ENCODE peak calls at places on chromosomes 5 and 9, in seven cellular contexts. J is Caco-2; H is CD8-positive, alpha-beta T cell; E is mucosa of descending colon; F is uterus; D is choroid plexus epithelial cell; V is transverse colon. X is an unnamed sample.

GRCh38 chr9:124340219-124341069 is 74.8 kb downstream of the PSMB7 start:
- DNase-seq in J (no peak), F (no peak), D (no peak), V (no peak), E (peak), H (no peak), X (no peak)

GRCh38 chr5:113112435-113112834 is 135.8 kb downstream of the DCP2 start:
- DNase-seq in H (no peak), D (peak), J (no peak), F (no peak), E (no peak), V (no peak), X (no peak)

GRCh38 chr9:98146101-98146991 is 27.3 kb upstream of the TRIM14 start:
- DNase-seq in D (peak), H (no peak), F (no peak), E (peak), J (peak), V (peak), X (peak)

GRCh38 chr5:159210306-159210722 is 961 bp upstream of the RNF145 start:
- DNase-seq in F (no peak), D (peak), E (no peak), V (peak), H (no peak), J (no peak), X (no peak)

GRCh38 chr9:74846771-74847170 is 41.0 kb downstream of the TRPM6 start:
- DNase-seq in D (no peak), F (no peak), E (no peak), J (no peak), H (no peak), V (no peak), X (no peak)

GRCh38 chr9:133763272-133764183 is 25.4 kb upstream of the SARDH start:
- DNase-seq in D (peak), E (peak), V (no peak), H (no peak), J (no peak), F (peak), X (no peak)

GRCh38 chr5:10460252-10460906 is 18.7 kb downstream of the ROPN1L start:
- DNase-seq in V (peak), D (no peak), E (peak), F (no peak), J (no peak), H (no peak), X (peak)

GRCh38 chr5:84831701-84832100 is 447.0 kb upstream of the EDIL3 start:
- DNase-seq in J (no peak), F (no peak), D (no peak), H (no peak), V (no peak), E (no peak), X (no peak)

GRCh38 chr5:146111409-146111808 is 6.0 kb upstream of the PLAC8L1 start:
- DNase-seq in E (no peak), F (no peak), V (no peak), J (no peak), H (no peak), D (no peak), X (no peak)

GRCh38 chr5:144142826-144143167 is 27.7 kb downstream of the YIPF5 start:
- DNase-seq in H (no peak), V (no peak), E (no peak), D (no peak), F (no peak), J (no peak), X (no peak)

GRCh38 chr9:118967901-118968300 is 401.3 kb downstream of the BRINP1 start:
- DNase-seq in D (no peak), F (no peak), H (no peak), J (no peak), E (no peak), V (no peak), X (no peak)

GRCh38 chr9:98500337-98500919 is 208.3 kb downstream of the GABBR2 start:
- DNase-seq in V (no peak), D (no peak), F (no peak), J (no peak), H (no peak), E (no peak), X (no peak)

GRCh38 chr5:135048286-135048685 is 14.3 kb upstream of the PITX1 start:
- DNase-seq in H (no peak), E (no peak), V (no peak), J (no peak), F (no peak), D (no peak), X (no peak)

GRCh38 chr9:101275671-101276250 is 109.0 kb downstream of the BAAT start:
- DNase-seq in D (no peak), J (no peak), V (no peak), H (no peak), E (no peak), F (no peak), X (no peak)

GRCh38 chr5:31948006-31948405 is 226.1 kb downstream of the GOLPH3 start:
- DNase-seq in F (no peak), H (no peak), V (no peak), J (no peak), D (no peak), E (no peak), X (no peak)

GRCh38 chr9:120857481-120857880 is 14.8 kb upstream of the PSMD5 start:
- DNase-seq in H (no peak), V (no peak), J (no peak), D (no peak), F (no peak), E (no peak), X (no peak)

GRCh38 chr9:120855827-120856636 is 13.3 kb upstream of the PSMD5 start:
- DNase-seq in V (no peak), H (no peak), D (no peak), J (no peak), E (no peak), F (no peak), X (no peak)

GRCh38 chr9:120859361-120859760 is 16.6 kb upstream of the PSMD5 start:
- DNase-seq in E (no peak), H (no peak), D (no peak), F (no peak), J (no peak), V (no peak), X (no peak)

GRCh38 chr9:120856700-120857099 is 14.0 kb upstream of the PSMD5 start:
- DNase-seq in D (no peak), H (no peak), V (peak), J (no peak), F (no peak), E (peak), X (peak)

GRCh38 chr9:120857902-120858301 is 15.2 kb upstream of the PSMD5 start:
- DNase-seq in E (no peak), J (no peak), D (no peak), V (no peak), H (no peak), F (no peak), X (no peak)
- TF ChIP-seq CTCF in E (no peak), J (no peak), D (no peak), V (no peak), H (no peak), F (no peak), X (no peak)

GRCh38 chr9:35516481-35516880 is 26.6 kb downstream of the RUSC2 start:
- DNase-seq in V (no peak), H (no peak), E (no peak), F (no peak), D (peak), J (no peak), X (no peak)
- H3K4me3 ChIP-seq in V (no peak), H (no peak), E (no peak), F (no peak), D (no peak), J (no peak), X (no peak)

DNA sequence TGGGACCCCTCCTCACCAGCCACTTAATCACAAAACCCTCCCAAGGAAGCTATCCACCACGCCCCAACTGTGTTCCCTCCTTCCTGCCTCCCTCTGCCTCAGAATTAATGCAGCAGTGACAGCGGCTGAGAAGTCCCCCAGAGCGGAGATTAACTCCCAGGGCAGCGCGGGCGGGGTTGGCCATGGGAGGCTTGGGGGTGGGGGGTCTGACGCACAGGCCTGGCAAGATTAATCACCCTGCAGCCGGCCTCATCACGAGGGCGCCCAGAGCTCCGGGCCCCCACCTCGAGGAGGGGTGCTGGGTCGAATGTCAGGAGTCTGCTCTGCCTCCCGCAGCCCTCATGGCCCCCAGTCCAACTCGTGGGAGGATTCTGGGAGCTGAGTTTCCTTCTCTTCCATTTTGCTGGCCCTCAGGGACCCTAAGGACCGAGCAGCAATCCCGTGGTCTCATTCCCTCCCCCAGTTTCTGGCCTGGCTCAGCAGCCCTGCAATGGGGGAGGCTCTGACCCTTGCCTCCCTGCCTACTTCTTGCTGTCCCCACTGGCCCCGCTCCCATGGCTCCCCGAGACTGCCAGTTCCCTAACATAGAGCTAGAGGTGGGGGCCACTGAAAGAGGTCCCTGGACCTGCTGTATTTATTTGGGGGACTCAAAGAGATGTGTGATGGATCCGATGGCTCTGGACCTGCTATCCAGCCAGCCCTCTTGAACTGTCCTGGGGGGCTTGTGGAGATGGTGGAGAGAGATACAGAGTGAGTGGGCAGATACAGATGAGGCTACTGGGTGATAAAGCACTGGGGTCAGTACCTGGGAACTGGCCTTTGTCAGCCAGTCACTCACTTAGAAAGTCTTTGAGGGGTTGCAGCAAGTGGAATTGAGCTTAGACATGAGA is 42.5 kb downstream of the CXXC5 start:
- DNase-seq in E (no peak), H (no peak), J (no peak), V (no peak), F (peak), D (peak), X (no peak)
- TF ChIP-seq CTCF in E (no peak), H (peak), J (no peak), V (no peak), F (no peak), D (no peak), X (no peak)

GRCh38 chr9:68705636-68706578 is 867 bp downstream of the PIP5K1B start:
- DNase-seq in E (peak), H (no peak), J (no peak), V (peak), F (no peak), D (peak), X (peak)

GRCh38 chr9:68702493-68702892 is 2.5 kb upstream of the PIP5K1B start:
- DNase-seq in V (no peak), E (no peak), D (no peak), J (no peak), H (no peak), F (no peak), X (no peak)

GRCh38 chr9:68703672-68704071 is 1.4 kb upstream of the PIP5K1B start:
- DNase-seq in J (no peak), F (no peak), D (no peak), V (no peak), H (no peak), E (no peak), X (no peak)

GRCh38 chr9:68704804-68705635 is at the start of gene PIP5K1B:
- DNase-seq in J (peak), D (peak), H (peak), E (peak), V (peak), F (peak), X (peak)

DNA sequence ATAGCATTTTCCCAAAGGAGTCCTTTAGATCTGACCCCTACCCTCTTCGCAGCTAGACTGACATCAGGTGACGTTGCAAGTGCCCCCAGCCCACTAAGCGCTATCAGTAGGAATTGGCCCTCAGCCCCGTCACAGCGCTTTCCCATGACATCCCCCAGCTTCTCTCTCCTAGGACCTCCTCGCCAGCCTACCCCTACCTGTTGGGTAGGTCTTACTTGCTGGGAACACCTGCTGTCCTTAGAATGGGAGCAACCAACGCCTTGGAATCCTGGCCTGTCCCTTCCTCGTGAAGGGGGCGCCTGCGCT is 589 bp upstream of the PIP5K1B start:
- DNase-seq in V (no peak), H (no peak), D (no peak), J (no peak), F (no peak), E (no peak), X (no peak)
- H3K4me3 ChIP-seq in V (peak), H (no peak), D (no peak), J (peak), F (peak), E (peak), X (peak)

DNA sequence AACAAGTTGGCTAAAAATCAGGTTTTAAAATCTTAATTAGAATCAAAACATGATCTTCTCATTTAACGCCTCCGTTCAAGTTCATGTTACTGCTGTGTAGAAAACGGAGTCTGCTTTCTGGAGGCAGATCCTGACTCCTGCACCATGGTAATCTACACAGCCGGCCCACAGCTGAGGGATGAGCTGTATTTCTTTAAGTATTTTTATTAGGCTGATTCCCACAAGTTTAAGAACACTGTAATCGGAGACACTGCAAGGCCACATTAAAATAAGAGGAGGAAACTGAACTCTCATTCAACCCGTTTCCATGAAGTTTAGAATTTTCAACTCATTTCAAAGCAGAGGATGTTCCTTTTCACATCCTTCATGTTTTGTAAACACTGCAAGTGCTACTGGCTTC is 372.3 kb downstream of the NFIB start:
- DNase-seq in F (no peak), E (no peak), J (no peak), D (peak), H (no peak), V (no peak), X (no peak)
- TF ChIP-seq CTCF in F (no peak), E (no peak), J (no peak), D (no peak), H (no peak), V (no peak), X (no peak)

GRCh38 chr5:42924226-42924625 is 112.5 kb upstream of the SELENOP start:
- DNase-seq in D (no peak), E (no peak), J (no peak), F (no peak), H (no peak), V (no peak), X (no peak)
- H3K4me3 ChIP-seq in D (no peak), E (no peak), J (no peak), F (no peak), H (no peak), V (no peak), X (no peak)

DNA sequence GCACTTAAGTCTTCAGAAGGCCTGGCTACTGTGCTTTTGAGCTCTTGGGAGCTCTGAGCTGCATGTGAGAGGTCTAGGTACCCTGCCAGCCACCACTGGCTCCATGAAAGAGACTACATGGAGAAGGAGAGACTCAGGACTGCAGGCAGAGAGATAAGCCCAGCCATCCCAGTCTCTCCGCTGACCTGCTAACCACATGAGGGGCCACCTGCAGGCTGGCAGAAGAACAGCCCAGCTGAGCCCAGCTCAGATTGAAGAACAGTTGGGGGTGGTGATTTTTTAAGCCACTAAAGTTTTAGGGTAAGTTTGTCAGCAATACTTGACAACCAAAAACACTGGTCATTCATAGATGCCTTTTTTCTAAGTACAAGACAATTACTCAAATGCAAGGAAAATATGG is 205.0 kb upstream of the PRDM9 start:
- DNase-seq in H (no peak), V (no peak), D (no peak), E (no peak), F (no peak), J (no peak), X (no peak)
- TF ChIP-seq CTCF in H (no peak), V (no peak), D (no peak), E (no peak), F (no peak), J (no peak), X (no peak)

GRCh38 chr9:69818946-69819345 is 1.7 kb upstream of the CFAP95 start:
- DNase-seq in E (no peak), H (no peak), V (no peak), J (no peak), F (no peak), D (no peak), X (no peak)
- H3K4me3 ChIP-seq in E (no peak), H (no peak), V (no peak), J (no peak), F (no peak), D (no peak), X (no peak)

GRCh38 chr5:128632264-128632663 is 94.2 kb upstream of the FBN2 start:
- DNase-seq in J (no peak), H (no peak), F (no peak), D (peak), E (no peak), V (no peak), X (no peak)

GRCh38 chr5:128630078-128630575 is 92.1 kb upstream of the FBN2 start:
- DNase-seq in F (no peak), V (no peak), J (no peak), E (no peak), D (no peak), H (no peak), X (no peak)

GRCh38 chr5:128635379-128635778 is 97.3 kb upstream of the FBN2 start:
- DNase-seq in D (no peak), J (no peak), V (no peak), F (no peak), E (no peak), H (no peak), X (no peak)

GRCh38 chr5:128629162-128629561 is 91.1 kb upstream of the FBN2 start:
- DNase-seq in H (no peak), V (no peak), J (no peak), F (no peak), E (no peak), D (no peak), X (no peak)

GRCh38 chr5:128631771-128632170 is 93.7 kb upstream of the FBN2 start:
- DNase-seq in H (no peak), J (no peak), F (no peak), D (no peak), E (no peak), V (no peak), X (no peak)
- TF ChIP-seq CTCF in H (no peak), J (no peak), F (no peak), D (no peak), E (no peak), V (no peak), X (no peak)

X was measured in Peyer's patch.